ENCODE peak calls at places on chromosomes 5 and 9, in eight cellular contexts. H, W, Q, P, M, J, N and A are unnamed samples.

GRCh38 chr9:118992813-118993747 is 376.2 kb downstream of the BRINP1 start:
- DNase-seq in H (no peak), W (peak), Q (no peak), P (no peak), M (no peak), J (no peak), N (no peak), A (no peak)

GRCh38 chr5:9829621-9830020 is 199.5 kb upstream of the TAS2R1 start:
- DNase-seq in H (no peak), W (peak), Q (no peak), P (no peak), M (no peak), J (no peak), N (no peak), A (no peak)

GRCh38 chr9:128057724-128058409 is 9.3 kb downstream of the NAIF1 start:
- DNase-seq in H (no peak), W (no peak), Q (no peak), P (no peak), M (no peak), J (no peak), N (no peak), A (no peak)

GRCh38 chr5:140800816-140801493 is at the start of gene PCDHA3:
- DNase-seq in H (no peak), W (peak), Q (no peak), P (no peak), M (no peak), J (no peak), N (no peak), A (no peak)

GRCh38 chr5:69217154-69217731 is 17.4 kb upstream of the CDK7 start:
- DNase-seq in H (peak), W (no peak), Q (no peak), P (no peak), M (no peak), J (no peak), N (no peak), A (no peak)

GRCh38 chr5:136080483-136081180 is 51.8 kb downstream of the TGFBI start:
- DNase-seq in H (peak), W (peak), Q (peak), P (peak), M (peak), J (peak), N (peak), A (peak)

GRCh38 chr9:124792976-124793594 is 16.2 kb downstream of the OLFML2A start:
- DNase-seq in H (no peak), W (no peak), Q (no peak), P (no peak), M (no peak), J (no peak), N (no peak), A (no peak)

GRCh38 chr9:98256632-98257218 is 1.3 kb upstream of the TBC1D2 start:
- DNase-seq in H (peak), W (peak), Q (no peak), P (no peak), M (no peak), J (no peak), N (peak), A (no peak)

GRCh38 chr5:129367883-129368282 is 92.2 kb upstream of the ADAMTS19 start:
- DNase-seq in H (peak), W (no peak), Q (no peak), P (no peak), M (no peak), J (no peak), N (no peak), A (no peak)

GRCh38 chr9:121316378-121316777 is 48.4 kb downstream of the GSN start:
- DNase-seq in H (no peak), W (no peak), Q (no peak), P (no peak), M (no peak), J (no peak), N (no peak), A (no peak)

GRCh38 chr5:68544656-68545565 is 329.4 kb downstream of the PIK3R1 start:
- DNase-seq in H (no peak), W (no peak), Q (no peak), P (no peak), M (no peak), J (no peak), N (no peak), A (no peak)

GRCh38 chr9:120924698-120925534 is 1.7 kb downstream of the TRAF1 start:
- DNase-seq in H (no peak), W (no peak), Q (no peak), P (no peak), M (no peak), J (no peak), N (no peak), A (no peak)

GRCh38 chr5:119355636-119356383 is at the start of gene TNFAIP8:
- DNase-seq in H (no peak), W (peak), Q (peak), P (peak), M (peak), J (peak), N (no peak), A (no peak)

GRCh38 chr5:57435701-57436134 is 46.9 kb downstream of the ACTBL2 start:
- DNase-seq in H (no peak), W (no peak), Q (no peak), P (no peak), M (no peak), J (peak), N (no peak), A (no peak)

GRCh38 chr5:172439785-172440480 is 14.4 kb downstream of the SH3PXD2B start:
- DNase-seq in H (no peak), W (no peak), Q (no peak), P (peak), M (peak), J (no peak), N (no peak), A (no peak)

GRCh38 chr5:132090107-132090506 is 16.5 kb downstream of the CSF2 start:
- DNase-seq in H (peak), W (no peak), Q (no peak), P (no peak), M (no peak), J (peak), N (no peak), A (no peak)

GRCh38 chr9:14293801-14294200 is 20.1 kb downstream of the NFIB start:
- DNase-seq in H (no peak), W (no peak), Q (no peak), P (no peak), M (no peak), J (no peak), N (no peak), A (no peak)

GRCh38 chr5:176133877-176134276 is 104.3 kb upstream of the SIMC1 start:
- DNase-seq in H (no peak), W (peak), Q (no peak), P (no peak), M (no peak), J (no peak), N (no peak), A (no peak)

GRCh38 chr5:98104454-98105188 is 668.8 kb upstream of the RGMB start:
- DNase-seq in H (no peak), W (no peak), Q (no peak), P (no peak), M (no peak), J (no peak), N (no peak), A (no peak)

GRCh38 chr9:90017704-90018103 is 412.9 kb downstream of the GADD45G start:
- DNase-seq in H (no peak), W (no peak), Q (no peak), P (no peak), M (no peak), J (no peak), N (no peak), A (no peak)

GRCh38 chr9:79883073-79883645 is 311.4 kb downstream of the TLE4 start:
- DNase-seq in H (no peak), W (no peak), Q (no peak), P (no peak), M (no peak), J (no peak), N (no peak), A (no peak)

DNA sequence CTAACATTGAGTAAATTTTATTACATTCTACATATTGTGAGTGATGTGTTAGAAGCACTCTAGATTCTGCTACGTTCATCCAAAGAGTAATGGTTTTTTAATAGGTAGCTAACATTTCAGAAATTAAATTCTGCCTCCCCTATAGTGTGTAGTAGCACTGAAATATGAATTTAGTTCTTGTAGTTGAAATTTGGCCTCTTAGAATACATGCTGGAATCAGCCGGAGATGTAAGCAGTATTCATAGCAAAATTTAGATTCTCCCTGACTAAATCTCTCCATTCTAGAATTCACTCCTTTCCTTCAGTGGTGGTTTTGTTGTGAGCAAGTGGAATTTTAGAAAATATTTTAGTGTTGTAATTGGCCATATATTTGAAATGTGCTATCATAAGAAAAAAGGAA is 799.9 kb upstream of the CDH10 start:
- DNase-seq in H (no peak), W (no peak), Q (no peak), P (no peak), M (no peak), J (no peak), N (no peak), A (no peak)
- H3K4me3 ChIP-seq in H (no peak), W (peak), Q (no peak), P (no peak), M (no peak), J (no peak), N (no peak), A (no peak)

GRCh38 chr9:123372766-123373446 is 16.9 kb downstream of the CRB2 start:
- DNase-seq in H (no peak), W (no peak), Q (no peak), P (no peak), M (no peak), J (no peak), N (no peak), A (no peak)
- H3K27ac ChIP-seq in H (no peak), W (no peak), Q (no peak), P (no peak), M (no peak), J (no peak), N (no peak), A (no peak)

GRCh38 chr9:123589666-123590239 is 233.8 kb downstream of the CRB2 start:
- DNase-seq in H (no peak), W (no peak), Q (no peak), P (no peak), M (no peak), J (no peak), N (no peak), A (no peak)
- H3K4me3 ChIP-seq in H (no peak), W (no peak), Q (no peak), P (no peak), M (no peak), J (no peak), N (no peak), A (no peak)

GRCh38 chr5:1975406-1975715 is 92.6 kb upstream of the IRX4 start:
- DNase-seq in H (no peak), W (no peak), Q (no peak), P (no peak), M (no peak), J (no peak), N (no peak), A (no peak)
- H3K27ac ChIP-seq in H (no peak), W (no peak), Q (no peak), P (no peak), M (no peak), J (no peak), N (no peak), A (no peak)

DNA sequence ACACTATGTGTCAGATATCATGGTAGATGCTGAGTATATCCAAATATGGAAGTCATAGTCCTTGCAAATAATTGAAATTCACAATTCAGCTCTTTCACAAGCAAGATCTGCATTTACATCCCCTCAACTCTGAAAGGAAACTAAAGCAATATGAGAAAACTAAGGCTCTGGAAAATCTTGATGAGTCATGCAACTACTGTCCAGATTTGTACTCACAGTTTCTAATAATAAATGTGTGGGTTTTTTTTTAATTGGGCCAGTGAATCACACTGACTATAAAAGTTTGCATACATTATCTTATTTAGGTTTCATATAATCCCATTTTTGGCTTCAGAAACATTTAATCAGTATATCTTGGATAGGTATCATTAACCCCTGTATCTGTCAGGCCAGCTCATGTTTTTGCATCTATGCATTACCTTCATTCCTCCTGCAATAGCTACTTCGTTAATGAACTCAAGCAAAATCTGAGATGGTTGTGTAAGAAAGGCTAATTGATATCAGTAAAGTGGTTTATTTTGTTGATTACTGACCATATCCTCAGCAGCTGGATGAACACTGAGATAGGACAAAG is 58.7 kb upstream of the PRR16 start:
- DNase-seq in H (peak), W (no peak), Q (no peak), P (no peak), M (no peak), J (peak), N (no peak), A (no peak)
- H3K4me3 ChIP-seq in H (no peak), W (no peak), Q (no peak), P (no peak), M (no peak), J (no peak), N (no peak), A (no peak)

GRCh38 chr5:141825241-141825671 is 53.0 kb downstream of the PCDH1 start:
- DNase-seq in H (no peak), W (peak), Q (no peak), P (no peak), M (no peak), J (no peak), N (no peak), A (no peak)
- H3K27ac ChIP-seq in H (no peak), W (peak), Q (no peak), P (no peak), M (no peak), J (no peak), N (no peak), A (no peak)

GRCh38 chr9:132006657-132007370 is 72.9 kb downstream of the MED27 start:
- DNase-seq in H (peak), W (peak), Q (no peak), P (no peak), M (no peak), J (no peak), N (no peak), A (no peak)
- H3K4me3 ChIP-seq in H (no peak), W (no peak), Q (no peak), P (no peak), M (no peak), J (no peak), N (no peak), A (no peak)

DNA sequence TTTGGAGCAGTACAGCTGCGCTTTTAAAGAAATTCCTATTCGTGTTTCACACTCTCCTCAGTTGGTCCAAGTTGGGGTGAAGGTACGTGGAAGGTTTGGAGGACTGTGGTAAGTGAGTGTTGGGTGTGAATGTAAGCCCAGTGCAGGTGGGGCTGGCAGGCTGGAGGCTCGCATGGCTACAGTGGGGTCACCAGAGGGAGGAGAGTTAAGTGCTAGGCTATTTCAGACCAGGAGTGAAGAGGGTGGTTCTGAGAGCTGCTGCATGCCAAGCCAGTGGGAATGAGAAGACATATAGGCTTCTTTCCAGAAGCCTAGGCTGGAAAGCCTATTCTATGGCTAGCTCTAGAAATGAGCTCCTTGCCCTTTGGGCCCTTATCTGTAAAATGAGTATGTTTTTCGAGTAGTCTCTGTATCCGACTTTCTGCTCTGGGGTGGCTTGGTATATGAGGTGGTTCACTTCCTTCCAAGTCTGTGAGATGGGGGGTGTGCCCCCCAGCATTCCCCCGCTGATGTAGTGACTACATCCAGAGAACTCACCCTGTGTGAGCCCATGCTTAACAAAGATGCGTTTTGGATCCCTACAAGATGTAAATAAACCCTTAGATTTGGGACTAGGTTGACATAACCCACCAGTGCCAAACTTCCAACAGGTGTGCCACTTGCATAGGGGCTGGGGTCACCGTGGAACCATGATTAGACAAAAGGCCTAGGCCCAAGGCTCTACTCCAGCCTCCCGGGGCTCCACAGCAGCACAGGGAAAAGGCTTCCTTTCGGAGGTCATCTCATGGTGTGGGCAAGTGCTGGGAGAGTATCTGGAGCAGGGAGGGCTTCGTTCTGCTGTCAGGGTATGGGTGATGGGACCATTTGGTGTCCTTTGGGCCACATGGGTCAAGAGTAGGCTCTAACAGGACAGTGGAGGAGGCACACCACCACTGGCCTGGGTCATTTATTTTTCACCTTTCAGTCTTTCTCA is 2.6 kb downstream of the TCF7 start:
- DNase-seq in H (no peak), W (no peak), Q (no peak), P (no peak), M (no peak), J (no peak), N (no peak), A (no peak)
- H3K27ac ChIP-seq in H (no peak), W (no peak), Q (no peak), P (no peak), M (no peak), J (no peak), N (no peak), A (no peak)

DNA sequence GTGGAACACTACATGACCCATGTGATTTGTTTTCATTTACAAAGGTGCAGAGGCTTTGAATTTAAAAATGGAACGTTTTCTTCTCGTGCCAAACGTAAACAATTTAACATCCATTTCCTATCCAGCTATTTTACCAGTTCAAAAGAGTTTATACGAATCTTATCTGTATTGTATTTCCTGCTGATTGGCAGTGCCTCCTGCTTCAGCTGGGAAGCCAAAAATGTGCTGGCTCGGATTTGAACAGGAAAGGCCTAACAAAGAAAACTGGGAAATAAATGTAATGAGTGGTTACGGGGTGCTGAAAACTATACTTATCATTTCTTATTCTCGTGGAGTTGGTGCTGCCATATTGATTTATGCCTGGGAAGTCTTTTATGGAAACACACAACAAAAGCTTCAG is 507.5 kb downstream of the RASEF start:
- DNase-seq in H (no peak), W (no peak), Q (no peak), P (no peak), M (no peak), J (no peak), N (no peak), A (no peak)
- H3K4me3 ChIP-seq in H (no peak), W (no peak), Q (no peak), P (no peak), M (no peak), J (no peak), N (no peak), A (no peak)

GRCh38 chr5:33659526-33660169 is 218.9 kb downstream of the TARS1 start:
- DNase-seq in H (no peak), W (no peak), Q (no peak), P (no peak), M (no peak), J (no peak), N (no peak), A (no peak)
- H3K27ac ChIP-seq in H (no peak), W (no peak), Q (no peak), P (no peak), M (no peak), J (no peak), N (no peak), A (no peak)